ENCODE peak calls at places on chromosome 5, in ten cellular contexts. J, C, Q, H, V, E, Z, G, B and O are unnamed samples.

GRCh38 chr5:124919076-124919475 is 172.6 kb upstream of the ZNF608 start:
- DNase-seq in J (no peak), C (no peak), Q (no peak), H (no peak), V (no peak), E (no peak), Z (no peak), G (no peak), B (no peak), O (no peak)

GRCh38 chr5:154395407-154396106 is 50.2 kb upstream of the SAP30L start:
- DNase-seq in J (no peak), C (peak), Q (no peak), H (no peak), V (no peak), E (peak), Z (no peak), G (peak), B (peak), O (peak)

GRCh38 chr5:134125195-134126015 is 10.9 kb downstream of the TCF7 start:
- DNase-seq in J (no peak), C (peak), Q (peak), H (peak), V (peak), E (no peak), Z (peak), G (peak), B (peak), O (no peak)

GRCh38 chr5:115857621-115858349 is 16.1 kb downstream of the AP3S1 start:
- DNase-seq in J (no peak), C (peak), Q (no peak), H (no peak), V (no peak), E (no peak), Z (no peak), G (peak), B (peak), O (no peak)

GRCh38 chr5:170407062-170407461 is 17.9 kb upstream of the KCNMB1 start:
- DNase-seq in J (no peak), C (no peak), Q (no peak), H (no peak), V (no peak), E (no peak), Z (no peak), G (no peak), B (no peak), O (no peak)

GRCh38 chr5:58548104-58548503 is 34.8 kb upstream of the RAB3C start:
- DNase-seq in J (no peak), C (no peak), Q (no peak), H (no peak), V (no peak), E (no peak), Z (no peak), G (no peak), B (no peak), O (no peak)

GRCh38 chr5:109141499-109142200 is 268.1 kb downstream of the PJA2 start:
- DNase-seq in J (no peak), C (no peak), Q (no peak), H (no peak), V (no peak), E (no peak), Z (no peak), G (peak), B (peak), O (no peak)

GRCh38 chr5:14490309-14490711 is 91.3 kb upstream of the OTULINL start:
- DNase-seq in J (no peak), C (no peak), Q (no peak), H (no peak), V (no peak), E (no peak), Z (no peak), G (no peak), B (no peak), O (no peak)

GRCh38 chr5:175252234-175252805 is 191.7 kb downstream of the DRD1 start:
- DNase-seq in J (no peak), C (no peak), Q (no peak), H (no peak), V (no peak), E (no peak), Z (no peak), G (peak), B (peak), O (no peak)

GRCh38 chr5:149474198-149474597 is 77.0 kb downstream of the CSNK1A1 start:
- DNase-seq in J (no peak), C (no peak), Q (no peak), H (no peak), V (no peak), E (no peak), Z (no peak), G (no peak), B (no peak), O (no peak)

GRCh38 chr5:111165058-111165457 is 59.1 kb upstream of the CAMK4 start:
- DNase-seq in J (no peak), C (no peak), Q (no peak), H (no peak), V (no peak), E (no peak), Z (no peak), G (no peak), B (no peak), O (no peak)

GRCh38 chr5:72280655-72281069 is 39.4 kb downstream of the MRPS27 start:
- DNase-seq in J (peak), C (peak), Q (no peak), H (no peak), V (no peak), E (no peak), Z (no peak), G (peak), B (peak), O (no peak)

GRCh38 chr5:86244153-86244552 is 373.6 kb upstream of the COX7C start:
- DNase-seq in J (no peak), C (no peak), Q (no peak), H (no peak), V (no peak), E (no peak), Z (no peak), G (no peak), B (no peak), O (no peak)

GRCh38 chr5:64869419-64869818 is 100.7 kb downstream of the CWC27 start:
- DNase-seq in J (no peak), C (peak), Q (no peak), H (no peak), V (no peak), E (no peak), Z (no peak), G (peak), B (peak), O (no peak)

GRCh38 chr5:56986631-56986957 is 34.7 kb upstream of the MIER3 start:
- DNase-seq in J (no peak), C (no peak), Q (no peak), H (no peak), V (no peak), E (no peak), Z (no peak), G (no peak), B (peak), O (no peak)

GRCh38 chr5:124370601-124371000 is 375.8 kb downstream of the ZNF608 start:
- DNase-seq in J (no peak), C (no peak), Q (no peak), H (no peak), V (no peak), E (no peak), Z (no peak), G (no peak), B (no peak), O (no peak)

GRCh38 chr5:132463808-132464154 is 26.8 kb downstream of the IRF1 start:
- DNase-seq in J (no peak), C (no peak), Q (no peak), H (no peak), V (no peak), E (no peak), Z (no peak), G (no peak), B (no peak), O (no peak)

GRCh38 chr5:178353461-178353860 is 120.9 kb upstream of the PHYKPL start:
- DNase-seq in J (no peak), C (no peak), Q (no peak), H (no peak), V (no peak), E (no peak), Z (no peak), G (no peak), B (no peak), O (no peak)

GRCh38 chr5:77258652-77259051 is 48.2 kb downstream of the PDE8B start:
- DNase-seq in J (no peak), C (no peak), Q (no peak), H (no peak), V (no peak), E (no peak), Z (no peak), G (no peak), B (no peak), O (no peak)

GRCh38 chr5:161614342-161614741 is 67.8 kb upstream of the GABRB2 start:
- DNase-seq in J (no peak), C (no peak), Q (no peak), H (no peak), V (no peak), E (no peak), Z (no peak), G (no peak), B (no peak), O (no peak)

GRCh38 chr5:151082274-151082902 is 1.6 kb upstream of the TNIP1 start:
- DNase-seq in J (peak), C (peak), Q (no peak), H (no peak), V (no peak), E (peak), Z (no peak), G (no peak), B (no peak), O (no peak)

GRCh38 chr5:36897616-36898015 is 21.0 kb downstream of the NIPBL start:
- DNase-seq in J (no peak), C (peak), Q (no peak), H (no peak), V (no peak), E (no peak), Z (no peak), G (peak), B (peak), O (no peak)